ENCODE peak calls at places on chromosomes 13 and 19, in ten cellular contexts. S is amniotic stem cell; V is left lung; X is progenitor cell of endocrine pancreas; G is stimulated activated CD8-positive, alpha-beta memory T cell treated with anti-CD3 and anti-CD28 coated beads, Interleukin-7, amount 100 ng/mL, for 24 hours; L is naive thymus-derived CD8-positive, alpha-beta T cell; B is AG08395; R is mucosa of descending colon; D is activated CD4-positive, alpha-beta T cell treated with anti-CD3 and anti-CD28 coated beads for 24 hours; Z is right lobe of liver. M is an unnamed sample.

GRCh38 chr19:19591133-19591825 is 27.2 kb downstream of the PBX4 start:
- DNase-seq in S (peak; percentile 96), Z (no peak), G (no peak), V (peak; percentile 51), B (peak; percentile 98), L (no peak), R (peak; percentile 48), D (no peak), X (no peak), M (no peak)

GRCh38 chr13:59086147-59086546 is 1077.6 kb downstream of the DIAPH3 start:
- DNase-seq in R (no peak), Z (no peak), B (no peak), G (no peak), D (no peak), L (no peak), X (no peak), S (no peak), V (no peak), M (no peak)

GRCh38 chr13:33494596-33495214 is 209.2 kb upstream of the STARD13 start:
- DNase-seq in G (no peak), D (no peak), Z (no peak), R (no peak), B (peak; percentile 29), L (no peak), V (no peak), S (peak; percentile 52), X (no peak), M (no peak)

GRCh38 chr13:82136880-82137279 is 1745.4 kb downstream of the SLITRK1 start:
- DNase-seq in D (no peak), Z (no peak), X (no peak), R (no peak), S (no peak), G (no peak), B (no peak), L (no peak), V (no peak), M (no peak)

GRCh38 chr19:39474139-39474620 is 6.5 kb upstream of the TIMM50 start:
- DNase-seq in R (peak; percentile 71), X (peak; percentile 74), Z (peak; percentile 67), G (peak; percentile 46), B (peak; percentile 59), V (peak; percentile 92), D (peak; percentile 65), L (peak; percentile 73), S (no peak), M (no peak)

GRCh38 chr19:24065865-24066604 is 21.0 kb upstream of the ZNF254 start:
- DNase-seq in L (no peak), S (no peak), V (no peak), Z (no peak), R (no peak), X (no peak), G (no peak), B (no peak), D (no peak), M (no peak)

GRCh38 chr19:5339950-5340636 is 519 bp downstream of the PTPRS start:
- DNase-seq in V (peak; percentile 59), X (peak; percentile 41), D (no peak), B (no peak), Z (no peak), L (peak; percentile 15), S (no peak), R (no peak), G (no peak), M (no peak)

GRCh38 chr19:28472111-28472510 is 740.8 kb downstream of the UQCRFS1 start:
- DNase-seq in S (no peak), B (peak; percentile 26), X (no peak), V (no peak), Z (no peak), D (no peak), L (no peak), R (no peak), G (no peak), M (no peak)

GRCh38 chr13:109166807-109167206 is 537.4 kb downstream of the MYO16 start:
- DNase-seq in Z (no peak), D (no peak), L (no peak), V (no peak), S (no peak), X (no peak), G (no peak), B (no peak), R (no peak), M (no peak)

GRCh38 chr19:3983936-3984583 is 1.2 kb downstream of the EEF2 start:
- DNase-seq in D (no peak), Z (peak; percentile 92), R (peak; percentile 60), X (no peak), V (peak; percentile 83), S (peak; percentile 27), B (peak; percentile 38), L (peak; percentile 5), G (no peak), M (no peak)

GRCh38 chr13:46905249-46905648 is 8.4 kb upstream of the HTR2A start:
- DNase-seq in L (no peak), D (no peak), V (no peak), G (no peak), S (no peak), B (no peak), X (no peak), R (no peak), Z (no peak), M (no peak)

GRCh38 chr19:56732974-56733373 is 61.4 kb upstream of the ZNF835 start:
- DNase-seq in L (no peak), V (no peak), Z (no peak), R (no peak), G (no peak), B (no peak), D (no peak), X (no peak), S (no peak), M (peak; percentile 1)

GRCh38 chr13:73433893-73434292 is 375.1 kb downstream of the KLF5 start:
- DNase-seq in L (no peak), V (no peak), D (no peak), G (no peak), X (no peak), S (no peak), Z (no peak), B (no peak), R (peak; percentile 40), M (no peak)

GRCh38 chr13:76745246-76746200 is 140.7 kb downstream of the KCTD12 start:
- DNase-seq in D (no peak), B (no peak), G (no peak), R (no peak), S (no peak), X (no peak), Z (no peak), L (no peak), V (no peak), M (no peak)

GRCh38 chr19:38527466-38528136 is 90.2 kb downstream of the MAP4K1 start:
- DNase-seq in D (no peak), R (no peak), V (no peak), Z (no peak), X (no peak), S (no peak), G (no peak), L (no peak), B (no peak), M (peak; percentile 11)

GRCh38 chr19:18649371-18650047 is 12.7 kb downstream of the KLHL26 start:
- DNase-seq in V (peak; percentile 87), R (peak; percentile 53), B (peak; percentile 34), G (no peak), S (no peak), D (no peak), L (no peak), Z (no peak), X (no peak), M (no peak)

GRCh38 chr19:13826652-13827235 is 31.5 kb downstream of the ZSWIM4 start:
- DNase-seq in B (no peak), Z (no peak), S (no peak), G (no peak), V (no peak), R (peak; percentile 16), X (no peak), D (no peak), L (no peak), M (no peak)

GRCh38 chr13:75788494-75788991 is 152.4 kb downstream of the LMO7 start:
- DNase-seq in Z (no peak), G (no peak), R (peak; percentile 61), L (no peak), S (no peak), V (peak; percentile 74), X (no peak), B (peak; percentile 47), D (no peak), M (no peak)

GRCh38 chr13:107641574-107641973 is 573.8 kb downstream of the LIG4 start:
- DNase-seq in R (no peak), L (no peak), Z (no peak), D (no peak), V (no peak), S (no peak), X (no peak), G (no peak), B (no peak), M (no peak)

GRCh38 chr19:56639217-56639616 is 3.7 kb upstream of the SMIM17 start:
- DNase-seq in Z (no peak), R (peak; percentile 4), V (no peak), X (no peak), D (no peak), G (no peak), L (no peak), B (no peak), S (no peak), M (peak; percentile 9)

GRCh38 chr13:55571237-55571867 is 1569.4 kb upstream of the PRR20A start:
- DNase-seq in Z (no peak), R (no peak), B (no peak), D (no peak), S (no peak), V (no peak), G (no peak), X (no peak), L (no peak), M (no peak)

GRCh38 chr19:9673912-9674668 is 810 bp downstream of the ZNF562 start:
- DNase-seq in R (peak; percentile 6), X (no peak), D (peak; percentile 4), Z (no peak), L (peak; percentile 23), S (no peak), G (no peak), B (no peak), V (no peak), M (no peak)

GRCh38 chr13:40146586-40147240 is 491.3 kb downstream of the COG6 start:
- DNase-seq in L (no peak), V (no peak), B (no peak), D (no peak), X (no peak), G (no peak), R (no peak), S (no peak), Z (no peak), M (no peak)

GRCh38 chr19:56333506-56333905 is 18.9 kb upstream of the ZSCAN5A start:
- DNase-seq in V (no peak), S (no peak), G (no peak), R (peak; percentile 92), L (peak; percentile 20), X (peak; percentile 16), B (peak; percentile 72), Z (no peak), D (peak; percentile 7), M (peak; percentile 65)

GRCh38 chr19:46901701-46902401 is 41.1 kb downstream of the ARHGAP35 start:
- DNase-seq in R (no peak), G (no peak), L (no peak), X (no peak), D (no peak), Z (no peak), V (no peak), S (no peak), B (no peak), M (no peak)

GRCh38 chr13:29369060-29369743 is 226.3 kb downstream of the SLC7A1 start:
- DNase-seq in G (no peak), D (no peak), R (no peak), X (no peak), S (no peak), Z (no peak), V (no peak), L (peak; percentile 8), B (peak; percentile 33), M (peak; percentile 20)

GRCh38 chr19:23437901-23438300 is 42.6 kb upstream of the ZNF91 start:
- DNase-seq in V (no peak), B (no peak), Z (no peak), X (no peak), R (no peak), G (no peak), S (no peak), D (no peak), L (no peak), M (no peak)

GRCh38 chr19:39137131-39137530 is 11.5 kb downstream of the PAK4 start:
- DNase-seq in V (peak; percentile 34), X (no peak), B (no peak), S (no peak), Z (no peak), D (no peak), R (no peak), G (no peak), L (no peak), M (no peak)